ENCODE peak calls at places on chromosomes 11 and 22, in six cellular contexts. One of them, this sample, is unnamed.

GRCh38 chr22:17847360-17848078 is 73.2 kb upstream of the BID start:
- DNase-seq in cardiac fibroblast: no peak
- DNase-seq in testis: no peak
- DNase-seq in ovary: no peak
- DNase-seq in brain microvascular endothelial cell: no peak
- DNase-seq in mucosa of descending colon: no peak
- DNase-seq in this sample: no peak

GRCh38 chr11:12219732-12220131 is 109.3 kb downstream of the MICAL2 start:
- DNase-seq in cardiac fibroblast: no peak
- DNase-seq in brain microvascular endothelial cell: peak; percentile 38
- DNase-seq in mucosa of descending colon: no peak
- DNase-seq in testis: no peak
- DNase-seq in ovary: no peak
- DNase-seq in this sample: no peak

GRCh38 chr11:95515379-95515778 is 274.2 kb downstream of the FAM76B start:
- DNase-seq in testis: no peak
- DNase-seq in cardiac fibroblast: peak; percentile 47
- DNase-seq in mucosa of descending colon: no peak
- DNase-seq in ovary: no peak
- DNase-seq in brain microvascular endothelial cell: no peak
- DNase-seq in this sample: no peak

GRCh38 chr11:131979364-131979763 is 608.9 kb downstream of the NTM start:
- DNase-seq in testis: no peak
- DNase-seq in ovary: no peak
- DNase-seq in brain microvascular endothelial cell: no peak
- DNase-seq in mucosa of descending colon: no peak
- DNase-seq in cardiac fibroblast: no peak
- DNase-seq in this sample: no peak

GRCh38 chr11:17683378-17684161 is 35.8 kb upstream of the MYOD1 start:
- DNase-seq in cardiac fibroblast: peak; percentile 69
- DNase-seq in testis: no peak
- DNase-seq in ovary: no peak
- DNase-seq in mucosa of descending colon: no peak
- DNase-seq in brain microvascular endothelial cell: peak; percentile 74
- DNase-seq in this sample: peak; percentile 93

GRCh38 chr11:18633256-18634139 is 644 bp downstream of the SPTY2D1 start:
- DNase-seq in ovary: no peak
- DNase-seq in brain microvascular endothelial cell: peak; percentile 7
- DNase-seq in mucosa of descending colon: no peak
- DNase-seq in cardiac fibroblast: no peak
- DNase-seq in testis: peak; percentile 22
- DNase-seq in this sample: peak; percentile 2

GRCh38 chr11:46472662-46472994 is 81.1 kb upstream of the CHRM4 start:
- DNase-seq in brain microvascular endothelial cell: peak; percentile 18
- DNase-seq in ovary: no peak
- DNase-seq in cardiac fibroblast: no peak
- DNase-seq in mucosa of descending colon: peak; percentile 45
- DNase-seq in testis: peak; percentile 68
- DNase-seq in this sample: no peak

GRCh38 chr11:83941050-83941449 is 654.9 kb upstream of the CCDC90B start:
- DNase-seq in cardiac fibroblast: no peak
- DNase-seq in ovary: no peak
- DNase-seq in mucosa of descending colon: no peak
- DNase-seq in testis: no peak
- DNase-seq in brain microvascular endothelial cell: no peak
- DNase-seq in this sample: no peak

GRCh38 chr11:83409476-83409875 is 123.3 kb upstream of the CCDC90B start:
- DNase-seq in testis: no peak
- DNase-seq in mucosa of descending colon: no peak
- DNase-seq in brain microvascular endothelial cell: no peak
- DNase-seq in cardiac fibroblast: no peak
- DNase-seq in ovary: no peak
- DNase-seq in this sample: no peak

GRCh38 chr11:14641801-14642200 is 1.8 kb upstream of the PDE3B start:
- DNase-seq in mucosa of descending colon: no peak
- DNase-seq in brain microvascular endothelial cell: no peak
- DNase-seq in cardiac fibroblast: no peak
- DNase-seq in testis: no peak
- DNase-seq in ovary: no peak
- DNase-seq in this sample: no peak

GRCh38 chr11:132114185-132114584 is 743.8 kb downstream of the NTM start:
- DNase-seq in brain microvascular endothelial cell: no peak
- DNase-seq in mucosa of descending colon: no peak
- DNase-seq in testis: peak; percentile 57
- DNase-seq in cardiac fibroblast: peak; percentile 48
- DNase-seq in ovary: no peak
- DNase-seq in this sample: no peak

GRCh38 chr11:121082219-121082618 is 18.8 kb upstream of the TECTA start:
- DNase-seq in cardiac fibroblast: no peak
- DNase-seq in ovary: no peak
- DNase-seq in mucosa of descending colon: no peak
- DNase-seq in testis: no peak
- DNase-seq in brain microvascular endothelial cell: no peak
- DNase-seq in this sample: no peak

GRCh38 chr22:17120281-17120680 is 879 bp downstream of the TMEM121B start:
- DNase-seq in ovary: peak; percentile 55
- DNase-seq in testis: peak; percentile 57
- DNase-seq in brain microvascular endothelial cell: no peak
- DNase-seq in cardiac fibroblast: peak; percentile 19
- DNase-seq in mucosa of descending colon: peak; percentile 69
- DNase-seq in this sample: peak; percentile 10

GRCh38 chr11:119374632-119375394 is 6.7 kb downstream of the USP2 start:
- DNase-seq in ovary: peak; percentile 33
- DNase-seq in mucosa of descending colon: no peak
- DNase-seq in cardiac fibroblast: no peak
- DNase-seq in brain microvascular endothelial cell: no peak
- DNase-seq in testis: no peak
- DNase-seq in this sample: no peak

DNA sequence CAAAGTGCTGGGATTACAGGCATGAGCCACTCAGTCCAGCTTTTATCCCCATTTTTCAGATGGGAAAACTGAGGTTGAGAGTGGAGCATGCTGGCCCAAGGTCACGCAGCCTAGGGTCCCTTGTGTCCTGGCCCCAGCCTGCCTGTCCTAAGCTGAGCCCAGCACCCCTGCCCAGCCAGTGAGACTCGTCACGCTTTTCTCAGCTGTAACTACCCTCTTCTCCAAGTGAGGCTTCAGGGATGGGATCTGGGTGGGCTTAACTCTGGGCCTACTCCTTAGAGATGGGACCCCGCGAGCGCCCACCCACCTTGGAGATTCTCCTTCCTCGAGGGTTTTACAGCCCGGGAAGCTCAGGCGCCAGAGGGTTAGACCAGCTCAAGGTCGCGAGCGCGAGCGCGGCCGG is 390 bp upstream of the TMEM151A start:
- DNase-seq in brain microvascular endothelial cell: no peak
- DNase-seq in ovary: no peak
- DNase-seq in testis: no peak
- DNase-seq in cardiac fibroblast: no peak
- DNase-seq in mucosa of descending colon: no peak
- DNase-seq in this sample: no peak
- H3K4me3 ChIP-seq in brain microvascular endothelial cell: no peak overlapping the region
- H3K4me3 ChIP-seq in ovary: no peak overlapping the region
- H3K4me3 ChIP-seq in testis: no peak overlapping the region
- H3K4me3 ChIP-seq in cardiac fibroblast: no peak overlapping the region
- H3K4me3 ChIP-seq in mucosa of descending colon: no peak overlapping the region
- H3K4me3 ChIP-seq in this sample: peak overlapping the region; percentile 51

DNA sequence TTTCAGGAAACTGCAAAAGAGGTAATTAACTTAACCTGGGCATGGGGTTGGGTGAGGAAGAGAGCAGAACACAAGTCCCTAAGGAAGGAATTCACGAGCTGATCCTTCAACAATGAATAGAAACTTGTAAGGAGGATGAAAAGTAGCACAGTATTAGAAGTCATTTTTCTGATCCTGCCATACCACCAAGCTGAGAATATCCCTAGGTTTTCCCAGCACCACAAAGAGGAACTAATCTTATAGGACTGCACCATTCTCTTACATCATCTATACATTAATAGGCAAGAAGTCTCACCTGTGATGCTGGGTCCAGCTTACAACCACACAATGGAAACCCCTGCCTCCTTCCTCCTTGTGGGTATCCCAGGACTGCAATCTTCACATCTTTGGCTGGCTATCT is at the start of gene OR52I1:
- DNase-seq in mucosa of descending colon: no peak
- DNase-seq in brain microvascular endothelial cell: no peak
- DNase-seq in cardiac fibroblast: no peak
- DNase-seq in testis: no peak
- DNase-seq in ovary: no peak
- DNase-seq in this sample: no peak
- H3K4me3 ChIP-seq in mucosa of descending colon: no peak within 1 kb of the TSS
- H3K4me3 ChIP-seq in brain microvascular endothelial cell: no peak within 1 kb of the TSS
- H3K4me3 ChIP-seq in cardiac fibroblast: no peak within 1 kb of the TSS
- H3K4me3 ChIP-seq in testis: no peak within 1 kb of the TSS
- H3K4me3 ChIP-seq in ovary: no peak within 1 kb of the TSS
- H3K4me3 ChIP-seq in this sample: no peak within 1 kb of the TSS

DNA sequence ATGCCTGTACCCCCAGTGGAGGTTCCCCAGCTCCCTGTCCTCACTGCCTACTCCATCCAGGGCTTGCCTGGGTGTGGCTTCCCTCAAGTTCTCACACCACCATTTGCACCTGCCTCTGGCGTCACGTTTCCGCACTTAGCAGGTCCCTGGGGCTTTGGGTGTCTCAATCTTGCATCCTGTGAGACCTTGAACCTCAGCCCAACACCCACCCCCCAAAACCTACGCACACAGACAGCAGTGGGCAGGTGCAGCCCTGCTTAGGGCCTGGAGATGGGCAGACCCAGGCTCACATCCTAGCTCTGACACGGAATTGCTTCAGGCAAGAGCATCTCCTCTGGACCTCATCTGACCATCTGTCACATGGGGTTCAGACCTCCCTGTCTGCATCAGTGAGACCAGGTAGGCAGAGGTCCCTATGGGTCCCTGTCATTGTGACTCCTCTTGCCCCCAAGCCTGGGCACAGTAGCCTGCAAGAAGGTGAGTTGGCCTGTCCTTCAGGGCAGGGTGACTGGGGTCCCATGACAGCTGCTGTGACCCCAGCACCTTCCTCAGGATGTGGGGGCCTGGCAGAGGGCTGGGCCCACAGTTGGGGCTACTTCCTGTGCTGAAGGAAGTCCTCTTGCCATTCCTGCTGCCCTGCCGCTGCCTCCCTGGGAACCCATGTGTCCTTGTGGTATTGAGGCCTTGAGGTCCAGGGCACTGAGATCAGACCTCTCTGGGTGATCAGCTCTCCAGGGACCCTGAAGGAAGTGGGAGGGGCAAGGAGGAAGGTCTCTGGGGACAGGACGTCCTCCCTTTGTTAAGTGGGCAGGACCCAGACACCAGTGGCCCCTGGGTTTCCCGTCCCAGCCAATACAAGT is 2.0 kb downstream of the SIPA1 start:
- DNase-seq in ovary: no peak
- DNase-seq in brain microvascular endothelial cell: no peak
- DNase-seq in testis: no peak
- DNase-seq in mucosa of descending colon: peak; percentile 56
- DNase-seq in cardiac fibroblast: peak; percentile 39
- DNase-seq in this sample: no peak
- H3K4me3 ChIP-seq in ovary: no peak overlapping the region
- H3K4me3 ChIP-seq in brain microvascular endothelial cell: no peak overlapping the region
- H3K4me3 ChIP-seq in testis: no peak overlapping the region
- H3K4me3 ChIP-seq in mucosa of descending colon: no peak overlapping the region
- H3K4me3 ChIP-seq in cardiac fibroblast: no peak overlapping the region
- H3K4me3 ChIP-seq in this sample: no peak overlapping the region

DNA sequence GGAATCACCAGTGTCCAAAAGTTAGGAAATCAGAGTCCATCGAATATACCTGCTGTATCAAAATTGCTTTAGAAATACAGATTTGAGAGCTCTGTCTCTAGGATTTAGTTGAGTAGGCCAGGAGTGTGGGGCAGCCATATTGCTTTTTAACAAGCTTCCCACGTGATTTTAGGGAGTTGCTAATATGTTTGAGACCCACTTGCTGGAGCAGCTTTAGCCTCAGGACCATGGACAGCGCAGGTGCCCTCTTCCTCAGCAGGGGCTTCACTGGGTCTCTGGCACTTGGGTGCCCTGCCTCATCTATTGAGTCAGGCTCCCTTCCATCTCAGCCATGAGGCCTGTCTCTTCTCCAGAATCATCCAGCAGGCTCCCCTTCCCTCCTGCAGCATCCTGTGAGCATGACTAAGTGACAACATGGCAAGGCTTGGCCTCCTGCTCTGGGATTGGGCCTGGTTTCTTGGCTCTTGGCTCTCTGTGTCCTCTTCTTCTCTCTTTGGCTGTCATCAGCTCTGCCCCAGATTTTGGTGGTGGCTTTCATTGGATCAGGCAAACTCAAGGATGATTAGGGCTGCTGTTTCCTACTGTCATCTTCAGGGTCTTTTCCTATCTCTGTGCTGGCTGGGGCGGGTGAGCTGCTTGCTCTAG is 70.0 kb downstream of the SGSM1 start:
- DNase-seq in ovary: peak; percentile 28
- DNase-seq in mucosa of descending colon: no peak
- DNase-seq in cardiac fibroblast: peak; percentile 23
- DNase-seq in testis: peak; percentile 36
- DNase-seq in brain microvascular endothelial cell: no peak
- DNase-seq in this sample: no peak
- H3K4me3 ChIP-seq in ovary: no peak overlapping the region
- H3K4me3 ChIP-seq in mucosa of descending colon: no peak overlapping the region
- H3K4me3 ChIP-seq in cardiac fibroblast: no peak overlapping the region
- H3K4me3 ChIP-seq in testis: no peak overlapping the region
- H3K4me3 ChIP-seq in brain microvascular endothelial cell: no peak overlapping the region
- H3K4me3 ChIP-seq in this sample: no peak overlapping the region

GRCh38 chr11:70433966-70434812 is 35.9 kb downstream of the CTTN start:
- DNase-seq in cardiac fibroblast: no peak
- DNase-seq in mucosa of descending colon: no peak
- DNase-seq in testis: no peak
- DNase-seq in brain microvascular endothelial cell: no peak
- DNase-seq in ovary: no peak
- DNase-seq in this sample: no peak
- H3K4me3 ChIP-seq in cardiac fibroblast: no peak overlapping the region
- H3K4me3 ChIP-seq in mucosa of descending colon: no peak overlapping the region
- H3K4me3 ChIP-seq in testis: no peak overlapping the region
- H3K4me3 ChIP-seq in brain microvascular endothelial cell: no peak overlapping the region
- H3K4me3 ChIP-seq in ovary: no peak overlapping the region
- H3K4me3 ChIP-seq in this sample: no peak overlapping the region

GRCh38 chr11:126105022-126105747 is 42.5 kb upstream of the CDON start:
- DNase-seq in brain microvascular endothelial cell: no peak
- DNase-seq in ovary: no peak
- DNase-seq in mucosa of descending colon: no peak
- DNase-seq in testis: no peak
- DNase-seq in cardiac fibroblast: no peak
- DNase-seq in this sample: no peak
- H3K4me3 ChIP-seq in brain microvascular endothelial cell: no peak overlapping the region
- H3K4me3 ChIP-seq in ovary: no peak overlapping the region
- H3K4me3 ChIP-seq in mucosa of descending colon: no peak overlapping the region
- H3K4me3 ChIP-seq in testis: no peak overlapping the region
- H3K4me3 ChIP-seq in cardiac fibroblast: no peak overlapping the region
- H3K4me3 ChIP-seq in this sample: no peak overlapping the region

GRCh38 chr11:10456519-10456918 is 1.5 kb downstream of the AMPD3 start:
- DNase-seq in brain microvascular endothelial cell: no peak
- DNase-seq in cardiac fibroblast: no peak
- DNase-seq in ovary: no peak
- DNase-seq in testis: no peak
- DNase-seq in mucosa of descending colon: no peak
- DNase-seq in this sample: no peak
- H3K4me3 ChIP-seq in brain microvascular endothelial cell: peak overlapping the region; percentile 43
- H3K4me3 ChIP-seq in cardiac fibroblast: peak overlapping the region; percentile 4
- H3K4me3 ChIP-seq in ovary: no peak overlapping the region
- H3K4me3 ChIP-seq in testis: no peak overlapping the region
- H3K4me3 ChIP-seq in mucosa of descending colon: peak overlapping the region; percentile 3
- H3K4me3 ChIP-seq in this sample: peak overlapping the region; percentile 31